ENCODE peak calls at places on chromosomes 7 and 10, in six cellular contexts. L is ELR; D is glutamatergic neuron; O is CD8-positive, alpha-beta T cell; V is endothelial cell; N is non-pigmented ciliary epithelial cell. G is an unnamed sample.

GRCh38 chr7:151716339-151716722 is 160.6 kb downstream of the PRKAG2 start:
- DNase-seq in D (no peak), V (no peak), L (no peak), N (no peak), O (no peak), G (no peak)

GRCh38 chr10:48552946-48553564 is 51.8 kb downstream of the ARHGAP22 start:
- DNase-seq in L (no peak), N (no peak), D (no peak), V (no peak), O (no peak), G (no peak)

GRCh38 chr7:28729276-28729675 is 228.9 kb downstream of the TRIL start:
- DNase-seq in L (no peak), O (no peak), V (no peak), D (no peak), N (no peak), G (no peak)

GRCh38 chr7:148699772-148700629 is 1.3 kb downstream of the CUL1 start:
- DNase-seq in L (peak; percentile 34), N (no peak), V (no peak), D (no peak), O (no peak), G (no peak)

GRCh38 chr10:88913157-88913556 is 33.1 kb downstream of the STAMBPL1 start:
- DNase-seq in D (peak; percentile 16), L (no peak), O (no peak), V (no peak), N (no peak), G (no peak)

GRCh38 chr7:112986256-112987031 is 100.2 kb downstream of the GPR85 start:
- DNase-seq in D (no peak), V (no peak), L (peak; percentile 59), O (no peak), N (no peak), G (no peak)

GRCh38 chr10:8410506-8410905 is 356.0 kb downstream of the GATA3 start:
- DNase-seq in V (no peak), D (no peak), O (no peak), L (no peak), N (no peak), G (no peak)

GRCh38 chr10:101682172-101682825 is 12.7 kb downstream of the FBXW4 start:
- DNase-seq in L (peak; percentile 26), N (no peak), D (no peak), V (no peak), O (no peak), G (no peak)

GRCh38 chr7:101717986-101718746 is 89.1 kb upstream of the MYL10 start:
- DNase-seq in O (no peak), L (peak; percentile 85), N (no peak), V (no peak), D (peak; percentile 69), G (no peak)

GRCh38 chr7:133235212-133235883 is 17.5 kb upstream of the EXOC4 start:
- DNase-seq in L (peak; percentile 15), D (no peak), V (no peak), O (no peak), N (peak; percentile 18), G (no peak)

GRCh38 chr10:4632757-4633156 is 193.2 kb upstream of the AKR1E2 start:
- DNase-seq in O (no peak), V (no peak), L (no peak), D (no peak), N (no peak), G (no peak)

GRCh38 chr10:132319853-132320669 is 11.9 kb upstream of the LRRC27 start:
- DNase-seq in L (peak; percentile 86), V (no peak), N (peak; percentile 45), D (no peak), O (no peak), G (no peak)

GRCh38 chr7:149292101-149292823 is 30.3 kb downstream of the ZNF783 start:
- DNase-seq in O (no peak), L (no peak), N (no peak), V (no peak), D (no peak), G (no peak)

GRCh38 chr10:77812741-77813140 is 113.8 kb downstream of the DLG5 start:
- DNase-seq in L (no peak), D (no peak), V (no peak), O (no peak), N (no peak), G (no peak)

GRCh38 chr7:196283-196682 is 3.9 kb downstream of the FAM20C start:
- DNase-seq in L (no peak), N (no peak), V (no peak), D (no peak), O (no peak), G (no peak)